ENCODE peak calls at places on chromosomes 13 and 19, in nine cellular contexts. W is neural crest cell, N is uterus, H is mucosa of descending colon, L is A549, Z is A673, P is thoracic aorta, J is upper lobe of right lung, Q is heart left ventricle. O is an unnamed sample.

GRCh38 chr13:73765651-73766384 is 368.4 kb downstream of the KLF12 start:
- DNase-seq in W (peak; percentile 60), N (peak; percentile 74), H (peak; percentile 85), L (no peak), Z (peak; percentile 98), P (peak; percentile 33), J (peak; percentile 79), Q (peak; percentile 86), O (no peak)

GRCh38 chr19:29806098-29806866 is 5.5 kb upstream of the CCNE1 start:
- DNase-seq in W (no peak), N (no peak), H (no peak), L (peak; percentile 53), Z (peak; percentile 26), P (no peak), J (no peak), Q (peak; percentile 72), O (no peak)

GRCh38 chr19:39052243-39052746 is 19.9 kb upstream of the FBXO27 start:
- DNase-seq in W (peak; percentile 56), N (peak; percentile 26), H (peak; percentile 59), L (peak; percentile 75), Z (peak; percentile 49), P (peak; percentile 6), J (peak; percentile 84), Q (no peak), O (no peak)

GRCh38 chr19:40921005-40921897 is 39.2 kb upstream of the CYP2A7 start:
- DNase-seq in W (no peak), N (peak; percentile 69), H (peak; percentile 75), L (peak; percentile 98), Z (no peak), P (no peak), J (peak; percentile 82), Q (no peak), O (no peak)

GRCh38 chr19:10991076-10991475 is 30.2 kb downstream of the SMARCA4 start:
- DNase-seq in W (no peak), N (no peak), H (no peak), L (no peak), Z (no peak), P (no peak), J (no peak), Q (no peak), O (no peak)

GRCh38 chr13:32206097-32206740 is 108.9 kb downstream of the ZAR1L start:
- DNase-seq in W (no peak), N (no peak), H (no peak), L (no peak), Z (no peak), P (no peak), J (no peak), Q (no peak), O (no peak)

GRCh38 chr13:102203718-102204117 is 198.1 kb downstream of the FGF14 start:
- DNase-seq in W (no peak), N (no peak), H (no peak), L (no peak), Z (no peak), P (no peak), J (no peak), Q (no peak), O (no peak)

GRCh38 chr13:108113407-108113806 is 101.9 kb downstream of the LIG4 start:
- DNase-seq in W (no peak), N (no peak), H (no peak), L (no peak), Z (no peak), P (no peak), J (no peak), Q (no peak), O (no peak)

GRCh38 chr19:7349231-7349591 is 474 bp downstream of the ARHGEF18 start:
- DNase-seq in W (no peak), N (no peak), H (no peak), L (no peak), Z (no peak), P (no peak), J (no peak), Q (no peak), O (no peak)

GRCh38 chr13:93620366-93620765 is 393.8 kb downstream of the GPC6 start:
- DNase-seq in W (no peak), N (no peak), H (no peak), L (no peak), Z (no peak), P (no peak), J (no peak), Q (no peak), O (no peak)

GRCh38 chr13:30224732-30225131 is 82.6 kb downstream of the KATNAL1 start:
- DNase-seq in W (no peak), N (no peak), H (no peak), L (peak; percentile 6), Z (no peak), P (no peak), J (no peak), Q (no peak), O (no peak)

GRCh38 chr13:106182404-106182803 is 353.1 kb downstream of the EFNB2 start:
- DNase-seq in W (no peak), N (no peak), H (no peak), L (no peak), Z (peak; percentile 48), P (no peak), J (no peak), Q (no peak), O (no peak)

GRCh38 chr19:38739440-38740251 is 4.6 kb downstream of the CAPN12 start:
- DNase-seq in W (no peak), N (no peak), H (no peak), L (no peak), Z (no peak), P (no peak), J (peak; percentile 56), Q (peak; percentile 27), O (peak; percentile 1)

GRCh38 chr13:89497658-89498057 is 1826.5 kb downstream of the SLITRK5 start:
- DNase-seq in W (no peak), N (no peak), H (no peak), L (no peak), Z (no peak), P (no peak), J (no peak), Q (no peak), O (no peak)

GRCh38 chr19:46926201-46927071 is 65.6 kb downstream of the ARHGAP35 start:
- DNase-seq in W (no peak), N (no peak), H (no peak), L (no peak), Z (peak; percentile 76), P (no peak), J (no peak), Q (no peak), O (no peak)
- TF ChIP-seq CTCF in W (no peak), N (no peak), H (no peak), L (no peak), Z (no peak), P (no peak), J (no peak), Q (no peak), O (no peak)

DNA sequence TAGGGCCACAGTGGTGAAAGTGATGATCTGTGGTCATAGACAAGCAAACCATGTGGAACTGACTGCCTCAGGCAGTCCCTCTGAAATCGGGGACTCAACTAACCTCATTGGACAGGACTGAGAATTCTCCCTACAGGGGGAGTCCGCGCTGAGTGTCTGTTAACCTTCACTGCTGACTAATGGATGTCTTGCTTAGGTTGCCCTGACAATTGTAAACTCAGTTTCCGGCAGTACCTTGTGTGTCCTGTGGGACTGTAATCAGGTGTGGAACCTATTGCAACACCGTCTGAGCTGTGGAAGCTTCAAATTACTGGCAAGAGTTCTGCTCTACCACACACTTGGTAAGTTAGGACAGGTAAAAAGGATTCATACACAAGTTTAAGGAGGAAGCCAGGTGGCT is 21.8 kb downstream of the ZNF77 start:
- DNase-seq in W (no peak), N (no peak), H (no peak), L (no peak), Z (no peak), P (no peak), J (no peak), Q (no peak), O (no peak)
- TF ChIP-seq CTCF in W (peak; percentile 29), N (no peak), H (no peak), L (no peak), Z (no peak), P (no peak), J (no peak), Q (no peak), O (no peak)

GRCh38 chr19:19320362-19321142 is at the start of the genes MAU2 and SUGP1:
- DNase-seq in W (peak; percentile 79), N (peak; percentile 87), H (peak; percentile 93), L (peak; percentile 85), Z (peak; percentile 95), P (peak; percentile 63), J (peak; percentile 94), Q (peak; percentile 92), O (peak; percentile 87)
- TF ChIP-seq CTCF in W (peak; percentile 39), N (peak; percentile 16), H (no peak), L (no peak), Z (peak; percentile 20), P (peak; percentile 49), J (peak; percentile 47), Q (peak; percentile 65), O (no peak)

GRCh38 chr19:49891393-49891792 is 5.3 kb downstream of the IL4I1 start:
- DNase-seq in W (no peak), N (no peak), H (no peak), L (no peak), Z (no peak), P (no peak), J (no peak), Q (no peak), O (no peak)

GRCh38 chr19:49889687-49890348 is 6.9 kb downstream of the IL4I1 start:
- DNase-seq in W (peak; percentile 61), N (peak; percentile 61), H (peak; percentile 81), L (peak; percentile 61), Z (peak; percentile 85), P (no peak), J (peak; percentile 89), Q (peak; percentile 81), O (no peak)

GRCh38 chr19:49892716-49893115 is 4.0 kb downstream of the IL4I1 start:
- DNase-seq in W (no peak), N (no peak), H (no peak), L (no peak), Z (no peak), P (no peak), J (no peak), Q (no peak), O (no peak)

GRCh38 chr19:49889038-49889686 is 7.5 kb downstream of the IL4I1 start:
- DNase-seq in W (no peak), N (no peak), H (no peak), L (no peak), Z (no peak), P (no peak), J (peak; percentile 62), Q (no peak), O (no peak)

DNA sequence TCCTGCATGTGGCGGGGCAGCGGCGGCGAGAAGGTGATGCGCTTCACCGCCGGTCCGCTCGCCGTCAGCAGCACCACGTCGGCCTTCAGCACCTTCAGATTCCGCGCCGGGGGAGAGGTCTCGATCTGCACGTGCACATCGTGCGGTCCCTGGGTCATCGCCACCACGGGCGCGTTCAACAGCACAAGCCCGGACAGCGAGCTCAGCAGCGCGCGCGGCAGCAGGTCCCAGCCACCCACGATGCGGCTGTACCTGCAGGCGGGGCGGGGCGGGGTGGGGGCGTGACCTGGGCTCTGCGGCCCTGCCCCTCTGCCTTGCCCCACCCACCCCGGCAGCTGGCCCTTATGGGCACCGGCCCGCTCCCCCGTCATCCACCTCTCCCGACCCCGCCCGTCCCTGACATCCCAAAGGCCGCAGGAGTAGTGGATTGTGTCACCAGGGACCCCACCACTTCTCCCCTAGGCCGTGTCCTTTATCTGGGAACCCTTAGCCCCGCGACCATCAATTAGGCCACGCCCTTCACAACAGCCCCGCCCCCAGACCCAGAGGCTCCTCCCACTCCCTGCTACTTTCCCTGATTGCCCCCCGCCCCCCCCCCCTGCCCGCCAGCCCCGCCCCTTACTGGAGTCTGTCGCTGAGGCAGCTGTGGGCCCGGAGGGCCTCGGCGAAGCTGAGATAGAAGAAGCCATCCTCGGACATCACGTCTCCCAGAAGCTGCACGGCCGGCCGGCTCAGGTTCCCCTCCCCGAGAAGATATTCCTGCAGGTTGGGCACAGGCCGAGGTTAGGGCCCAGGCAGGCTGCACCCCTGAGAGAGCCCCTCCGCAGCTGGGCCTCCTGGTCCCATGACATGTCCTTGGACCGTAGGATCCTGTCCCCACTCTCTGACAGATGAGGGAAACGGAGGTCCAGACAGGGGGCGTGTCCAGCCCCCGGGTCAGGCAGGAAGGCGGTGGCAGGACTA is 6.1 kb downstream of the IL4I1 start:
- DNase-seq in W (peak; percentile 46), N (no peak), H (peak; percentile 78), L (peak; percentile 62), Z (no peak), P (no peak), J (peak; percentile 80), Q (no peak), O (no peak)
- TF ChIP-seq CTCF in W (peak; percentile 8), N (no peak), H (no peak), L (peak; percentile 34), Z (peak; percentile 10), P (no peak), J (peak; percentile 15), Q (peak; percentile 35), O (no peak)